ENCODE peak calls at places on chromosome 18, in ten cellular contexts. N is A549, M is gastrocnemius medialis, O is coronary artery, H is left ventricle myocardium inferior, T is IMR-90, Q is left lung, B is mammary epithelial cell, U is pancreas, D is HepG2. F is an unnamed sample.
A peak's percentile ranks its signal among the peaks of the same experiment; 100 is the strongest.

GRCh38 chr18:74342416-74343043 is 26.9 kb downstream of the C18orf63 start:
- DNase-seq in N (peak; percentile 69), M (no peak), O (no peak), H (no peak), T (peak; percentile 77), Q (no peak), B (peak; percentile 26), U (peak; percentile 20), D (peak; percentile 58), F (no peak)

GRCh38 chr18:32899819-32900218 is 127.0 kb upstream of the KLHL14 start:
- DNase-seq in N (no peak), M (no peak), O (no peak), H (no peak), T (peak; percentile 4), Q (no peak), B (peak; percentile 11), U (no peak), D (peak; percentile 19), F (no peak)

GRCh38 chr18:25033747-25034471 is 318.1 kb downstream of the ZNF521 start:
- DNase-seq in N (no peak), M (no peak), O (no peak), H (no peak), T (no peak), Q (no peak), B (peak; percentile 63), U (no peak), D (no peak), F (no peak)

GRCh38 chr18:73564073-73564472 is 583.6 kb downstream of the FBXO15 start:
- DNase-seq in N (peak; percentile 64), M (no peak), O (no peak), H (no peak), T (peak; percentile 90), Q (no peak), B (peak; percentile 86), U (no peak), D (no peak), F (no peak)

GRCh38 chr18:42048150-42048549 is 93.1 kb downstream of the PIK3C3 start:
- DNase-seq in N (peak; percentile 63), M (no peak), O (no peak), H (no peak), T (peak; percentile 93), Q (no peak), B (peak; percentile 86), U (no peak), D (peak; percentile 73), F (no peak)

GRCh38 chr18:56702946-56703345 is 51.8 kb downstream of the WDR7 start:
- DNase-seq in N (peak; percentile 49), M (no peak), O (no peak), H (no peak), T (peak; percentile 50), Q (no peak), B (peak; percentile 30), U (no peak), D (peak; percentile 24), F (no peak)

GRCh38 chr18:22912835-22913234 is 20.3 kb upstream of the RBBP8 start:
- DNase-seq in N (no peak), M (no peak), O (no peak), H (no peak), T (peak; percentile 19), Q (no peak), B (peak; percentile 79), U (no peak), D (no peak), F (no peak)

GRCh38 chr18:50306944-50307343 is 19.5 kb upstream of the CXXC1 start:
- DNase-seq in N (no peak), M (no peak), O (no peak), H (no peak), T (peak; percentile 16), Q (no peak), B (no peak), U (no peak), D (no peak), F (no peak)

GRCh38 chr18:51032193-51032592 is 2.2 kb downstream of the SMAD4 start:
- DNase-seq in N (no peak), M (no peak), O (no peak), H (no peak), T (no peak), Q (no peak), B (no peak), U (no peak), D (no peak), F (no peak)

GRCh38 chr18:8730080-8730827 is 24.9 kb downstream of the MTCL1 start:
- DNase-seq in N (peak; percentile 92), M (no peak), O (no peak), H (peak; percentile 59), T (peak; percentile 94), Q (peak; percentile 64), B (no peak), U (peak; percentile 73), D (peak; percentile 91), F (no peak)

GRCh38 chr18:72692086-72692485 is 147.9 kb upstream of the CBLN2 start:
- DNase-seq in N (no peak), M (no peak), O (no peak), H (no peak), T (no peak), Q (no peak), B (no peak), U (peak; percentile 13), D (no peak), F (no peak)

GRCh38 chr18:62152844-62153243 is 34.0 kb downstream of the PIGN start:
- DNase-seq in N (no peak), M (no peak), O (no peak), H (no peak), T (no peak), Q (no peak), B (no peak), U (no peak), D (no peak), F (no peak)

GRCh38 chr18:26335139-26335933 is 109.1 kb downstream of the TAF4B start:
- DNase-seq in N (no peak), M (no peak), O (no peak), H (no peak), T (no peak), Q (no peak), B (no peak), U (no peak), D (no peak), F (no peak)

GRCh38 chr18:38025433-38026038 is 459.9 kb upstream of the CELF4 start:
- DNase-seq in N (no peak), M (no peak), O (no peak), H (no peak), T (no peak), Q (no peak), B (no peak), U (no peak), D (no peak), F (no peak)

GRCh38 chr18:23918395-23919032 is 96.0 kb upstream of the TTC39C start:
- DNase-seq in N (peak; percentile 46), M (peak; percentile 24), O (no peak), H (peak; percentile 68), T (peak; percentile 56), Q (peak; percentile 51), B (no peak), U (peak; percentile 35), D (peak; percentile 55), F (peak; percentile 87)

GRCh38 chr18:23924813-23925212 is 89.7 kb upstream of the TTC39C start:
- DNase-seq in N (no peak), M (no peak), O (no peak), H (no peak), T (peak; percentile 50), Q (no peak), B (no peak), U (no peak), D (no peak), F (no peak)

GRCh38 chr18:23922939-23923338 is 91.6 kb upstream of the TTC39C start:
- DNase-seq in N (no peak), M (no peak), O (no peak), H (no peak), T (no peak), Q (no peak), B (no peak), U (no peak), D (no peak), F (no peak)

GRCh38 chr18:23920054-23920453 is 94.5 kb upstream of the TTC39C start:
- DNase-seq in N (no peak), M (no peak), O (no peak), H (no peak), T (peak; percentile 37), Q (no peak), B (peak; percentile 75), U (no peak), D (no peak), F (no peak)

GRCh38 chr18:23921716-23922285 is 92.8 kb upstream of the TTC39C start:
- DNase-seq in N (no peak), M (no peak), O (no peak), H (no peak), T (no peak), Q (no peak), B (no peak), U (no peak), D (no peak), F (no peak)
- TF ChIP-seq CTCF in N (no peak), M (no peak), O (no peak), H (no peak), T (no peak), Q (no peak), B (no peak), U (no peak), D (no peak), F (no peak)

GRCh38 chr18:77173274-77174030 is 40.9 kb upstream of the MBP start:
- DNase-seq in N (no peak), M (no peak), O (no peak), H (no peak), T (no peak), Q (no peak), B (no peak), U (no peak), D (no peak), F (no peak)
- H3K27ac ChIP-seq in N (no peak overlapping the region), M (no peak overlapping the region), O (no peak overlapping the region), H (no peak overlapping the region), T (no peak overlapping the region), Q (no peak overlapping the region), B (no peak overlapping the region), U (no peak overlapping the region), D (no peak overlapping the region), F (no peak overlapping the region)

GRCh38 chr18:12254820-12255511 is 805 bp downstream of the CIDEA start:
- DNase-seq in N (no peak), M (no peak), O (no peak), H (no peak), T (no peak), Q (no peak), B (no peak), U (no peak), D (no peak), F (no peak)
- TF ChIP-seq CTCF in N (no peak), M (no peak), O (no peak), H (no peak), T (no peak), Q (no peak), B (no peak), U (no peak), D (no peak), F (no peak)

GRCh38 chr18:70371908-70372307 is 83.1 kb downstream of the SOCS6 start:
- DNase-seq in N (peak; percentile 58), M (no peak), O (no peak), H (no peak), T (no peak), Q (no peak), B (no peak), U (no peak), D (no peak), F (no peak)
- H3K27ac ChIP-seq in N (peak overlapping the region; percentile 97), M (no peak overlapping the region), O (no peak overlapping the region), H (no peak overlapping the region), T (peak overlapping the region; percentile 14), Q (no peak overlapping the region), B (peak overlapping the region; percentile 92), U (no peak overlapping the region), D (no peak overlapping the region), F (no peak overlapping the region)

F was measured in ascending aorta.